ENCODE peak calls at places on chromosome 22, in ten cellular contexts. Z is ecto neural progenitor cell, E is T-helper 17 cell, J is T-cell, T is fibroblast of mammary gland, L is fibroblast of lung, A is HS-5, G is smooth muscle cell of the brain vasculature, V is left lobe of liver, D is AML-193. F is an unnamed sample.

GRCh38 chr22:29816980-29817379 is 21.1 kb downstream of the ASCC2 start:
- DNase-seq in E (no peak), D (no peak), Z (no peak), V (no peak), L (no peak), A (no peak), J (no peak), G (no peak), T (no peak), F (no peak)

GRCh38 chr22:43300891-43301676 is 42.1 kb downstream of the SCUBE1 start:
- DNase-seq in V (no peak), A (no peak), D (no peak), Z (no peak), L (no peak), T (no peak), E (no peak), J (no peak), G (no peak), F (no peak)

GRCh38 chr22:37333724-37334460 is 51.6 kb downstream of the CYTH4 start:
- DNase-seq in G (no peak), Z (no peak), J (no peak), A (no peak), V (no peak), T (no peak), L (no peak), E (no peak), D (no peak), F (no peak)

GRCh38 chr22:49603016-49603415 is 224.7 kb downstream of the BRD1 start:
- DNase-seq in Z (no peak), V (no peak), T (no peak), D (no peak), J (no peak), L (no peak), E (no peak), A (no peak), G (no peak), F (no peak)

GRCh38 chr22:45475876-45476514 is 26.7 kb upstream of the FBLN1 start:
- DNase-seq in L (no peak), E (no peak), V (no peak), T (no peak), D (no peak), J (no peak), Z (no peak), G (no peak), A (no peak), F (no peak)

GRCh38 chr22:22019659-22020424 is 37.3 kb upstream of the TOP3B start:
- DNase-seq in A (no peak), J (no peak), V (no peak), L (no peak), E (no peak), D (no peak), G (no peak), Z (no peak), T (no peak), F (no peak)

GRCh38 chr22:30865656-30866055 is 102.9 kb downstream of the MORC2 start:
- DNase-seq in A (no peak), T (no peak), L (no peak), V (peak), D (no peak), E (no peak), G (no peak), Z (no peak), J (no peak), F (no peak)

GRCh38 chr22:19818264-19819208 is 36.1 kb downstream of the GNB1L start:
- DNase-seq in T (no peak), Z (peak), J (no peak), D (no peak), V (peak), L (no peak), A (no peak), E (no peak), G (no peak), F (no peak)

GRCh38 chr22:44807915-44808690 is 55.7 kb downstream of the ARHGAP8 start:
- DNase-seq in L (no peak), E (no peak), V (no peak), T (no peak), D (no peak), A (no peak), Z (peak), G (no peak), J (no peak), F (no peak)

GRCh38 chr22:50271519-50271970 is 1.4 kb upstream of the MAPK11 start:
- DNase-seq in E (peak), T (peak), G (no peak), V (no peak), D (no peak), J (no peak), Z (peak), A (no peak), L (peak), F (no peak)

GRCh38 chr22:48602805-48603518 is 1224.7 kb downstream of the BRD1 start:
- DNase-seq in Z (no peak), A (no peak), D (no peak), T (no peak), J (no peak), E (no peak), L (no peak), G (no peak), V (no peak), F (no peak)